ENCODE peak calls at places on chromosomes 11 and 22, in eight cellular contexts. S is cardiac fibroblast, W is kidney, A is upper lobe of right lung, C is osteoblast, K is brain microvascular endothelial cell, X is GM13977, V is stomach. Y is an unnamed sample.

GRCh38 chr22:27019827-27020226 is 362.4 kb downstream of the MIAT start:
- DNase-seq in S (no peak), W (no peak), A (no peak), C (no peak), K (no peak), X (no peak), V (no peak), Y (no peak)

GRCh38 chr11:14672635-14673034 is 29.0 kb downstream of the PDE3B start:
- DNase-seq in S (peak; percentile 25), W (no peak), A (no peak), C (peak; percentile 4), K (no peak), X (no peak), V (no peak), Y (no peak)

GRCh38 chr11:125481531-125481930 is 14.5 kb downstream of the FEZ1 start:
- DNase-seq in S (no peak), W (no peak), A (no peak), C (peak; percentile 18), K (no peak), X (no peak), V (no peak), Y (no peak)

GRCh38 chr22:26848244-26848920 is 191.0 kb downstream of the MIAT start:
- DNase-seq in S (peak; percentile 73), W (no peak), A (no peak), C (no peak), K (peak; percentile 61), X (no peak), V (no peak), Y (no peak)

GRCh38 chr11:121347805-121348204 is 55.2 kb downstream of the SC5D start:
- DNase-seq in S (no peak), W (no peak), A (no peak), C (no peak), K (no peak), X (no peak), V (no peak), Y (no peak)

GRCh38 chr11:1410366-1411291 is 20.9 kb downstream of the BRSK2 start:
- DNase-seq in S (no peak), W (no peak), A (no peak), C (no peak), K (no peak), X (no peak), V (no peak), Y (no peak)

GRCh38 chr11:2369320-2369719 is 7.8 kb upstream of the CD81 start:
- DNase-seq in S (no peak), W (peak; percentile 52), A (no peak), C (peak; percentile 84), K (no peak), X (no peak), V (no peak), Y (peak; percentile 67)

GRCh38 chr22:21728270-21728669 is 7.3 kb downstream of the YPEL1 start:
- DNase-seq in S (no peak), W (no peak), A (no peak), C (no peak), K (no peak), X (no peak), V (no peak), Y (no peak)

GRCh38 chr11:103525069-103525468 is 415.8 kb downstream of the DYNC2H1 start:
- DNase-seq in S (peak; percentile 80), W (no peak), A (no peak), C (peak; percentile 36), K (peak; percentile 81), X (no peak), V (no peak), Y (no peak)

GRCh38 chr22:28032896-28033295 is 113.8 kb upstream of the PITPNB start:
- DNase-seq in S (no peak), W (no peak), A (no peak), C (no peak), K (no peak), X (no peak), V (no peak), Y (no peak)

GRCh38 chr11:17924713-17925112 is 88.1 kb downstream of the SERGEF start:
- DNase-seq in S (no peak), W (no peak), A (no peak), C (no peak), K (no peak), X (no peak), V (no peak), Y (no peak)

GRCh38 chr11:87266751-87267150 is 229.0 kb downstream of the TMEM135 start:
- DNase-seq in S (no peak), W (no peak), A (no peak), C (no peak), K (no peak), X (no peak), V (no peak), Y (no peak)

GRCh38 chr11:94553938-94554337 is 10.2 kb downstream of the FUT4 start:
- DNase-seq in S (peak; percentile 75), W (no peak), A (no peak), C (no peak), K (peak; percentile 47), X (no peak), V (peak; percentile 36), Y (no peak)

GRCh38 chr11:126431401-126432064 is 76.0 kb downstream of the ST3GAL4 start:
- DNase-seq in S (peak; percentile 80), W (no peak), A (no peak), C (peak; percentile 99), K (peak; percentile 71), X (no peak), V (peak; percentile 38), Y (no peak)

GRCh38 chr22:41799486-41800347 is 762 bp upstream of the CCDC134 start:
- DNase-seq in S (peak; percentile 22), W (peak; percentile 79), A (peak; percentile 75), C (peak; percentile 90), K (peak; percentile 7), X (peak; percentile 72), V (peak; percentile 36), Y (no peak)
- TF ChIP-seq CTCF in S (no peak), W (no peak), A (no peak), C (no peak), K (peak; percentile 5), X (no peak), V (no peak), Y (no peak)

GRCh38 chr11:66311470-66311964 is 5.3 kb downstream of the CD248 start:
- DNase-seq in S (no peak), W (peak; percentile 67), A (no peak), C (no peak), K (no peak), X (no peak), V (no peak), Y (no peak)

GRCh38 chr11:66313321-66314185 is 3.3 kb downstream of the CD248 start:
- DNase-seq in S (peak; percentile 38), W (peak; percentile 88), A (peak; percentile 63), C (peak; percentile 83), K (no peak), X (no peak), V (no peak), Y (no peak)

GRCh38 chr11:66311965-66312548 is 4.8 kb downstream of the CD248 start:
- DNase-seq in S (peak; percentile 94), W (peak; percentile 97), A (peak; percentile 96), C (peak; percentile 97), K (peak; percentile 84), X (peak; percentile 86), V (peak; percentile 95), Y (no peak)

GRCh38 chr11:66314186-66314501 is 2.7 kb downstream of the CD248 start:
- DNase-seq in S (no peak), W (no peak), A (no peak), C (peak; percentile 66), K (no peak), X (no peak), V (no peak), Y (no peak)

DNA sequence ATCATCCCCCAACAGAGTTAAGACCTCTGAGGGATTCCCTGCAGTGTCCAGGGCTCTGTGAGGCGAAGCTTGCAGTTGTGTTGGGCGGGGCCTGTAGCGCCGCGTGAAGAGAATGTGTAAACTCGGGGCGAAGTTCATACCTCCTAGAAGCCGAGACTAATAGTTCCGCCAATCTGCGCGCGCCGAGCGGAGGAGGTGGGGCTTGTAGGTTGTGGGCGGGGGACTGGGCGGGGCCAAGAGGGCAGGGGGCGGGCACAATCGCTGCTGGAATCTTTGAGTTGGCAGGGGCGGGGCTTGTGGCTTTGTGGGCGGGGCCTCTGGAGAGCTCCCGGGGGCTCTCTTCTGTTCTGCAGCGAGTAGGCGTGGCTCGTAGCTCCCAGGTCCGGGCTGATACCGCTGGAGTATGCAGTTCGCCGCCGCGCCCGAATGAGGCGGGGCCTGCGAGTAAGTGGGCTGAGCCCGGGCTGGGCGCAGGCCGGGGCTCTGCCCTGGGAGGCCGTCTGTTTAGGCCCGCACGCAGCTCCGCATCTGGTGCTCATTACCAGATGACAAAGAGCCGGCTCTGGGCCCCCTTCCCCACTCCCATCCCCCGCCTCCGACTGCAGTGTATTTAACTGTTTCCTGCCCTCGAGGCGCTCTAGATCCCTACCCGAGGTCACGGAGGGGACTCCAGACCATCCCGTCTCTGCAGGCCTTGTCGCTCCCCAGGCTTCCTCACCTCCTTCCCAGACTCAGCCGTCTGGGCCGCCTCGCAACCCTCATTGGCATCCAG is 4.1 kb downstream of the CD248 start:
- DNase-seq in S (peak; percentile 99), W (peak; percentile 100), A (peak; percentile 100), C (peak; percentile 99), K (peak; percentile 99), X (peak; percentile 99), V (peak; percentile 99), Y (peak; percentile 99)
- TF ChIP-seq CTCF in S (no peak), W (no peak), A (no peak), C (no peak), K (no peak), X (no peak), V (no peak), Y (no peak)

GRCh38 chr22:18001040-18001893 is 23.1 kb downstream of the MICAL3 start:
- DNase-seq in S (peak; percentile 99), W (peak; percentile 97), A (peak; percentile 93), C (peak; percentile 100), K (peak; percentile 96), X (peak; percentile 97), V (peak; percentile 86), Y (peak; percentile 92)
- TF ChIP-seq CTCF in S (peak; percentile 20), W (peak; percentile 27), A (peak; percentile 39), C (peak; percentile 29), K (peak; percentile 40), X (peak; percentile 66), V (peak; percentile 50), Y (peak; percentile 82)

GRCh38 chr22:39070186-39070585 is 6.9 kb upstream of the APOBEC3G start:
- DNase-seq in S (no peak), W (peak; percentile 10), A (no peak), C (no peak), K (no peak), X (no peak), V (no peak), Y (no peak)

GRCh38 chr22:39073941-39074340 is 3.1 kb upstream of the APOBEC3G start:
- DNase-seq in S (no peak), W (no peak), A (no peak), C (no peak), K (no peak), X (no peak), V (no peak), Y (no peak)

DNA sequence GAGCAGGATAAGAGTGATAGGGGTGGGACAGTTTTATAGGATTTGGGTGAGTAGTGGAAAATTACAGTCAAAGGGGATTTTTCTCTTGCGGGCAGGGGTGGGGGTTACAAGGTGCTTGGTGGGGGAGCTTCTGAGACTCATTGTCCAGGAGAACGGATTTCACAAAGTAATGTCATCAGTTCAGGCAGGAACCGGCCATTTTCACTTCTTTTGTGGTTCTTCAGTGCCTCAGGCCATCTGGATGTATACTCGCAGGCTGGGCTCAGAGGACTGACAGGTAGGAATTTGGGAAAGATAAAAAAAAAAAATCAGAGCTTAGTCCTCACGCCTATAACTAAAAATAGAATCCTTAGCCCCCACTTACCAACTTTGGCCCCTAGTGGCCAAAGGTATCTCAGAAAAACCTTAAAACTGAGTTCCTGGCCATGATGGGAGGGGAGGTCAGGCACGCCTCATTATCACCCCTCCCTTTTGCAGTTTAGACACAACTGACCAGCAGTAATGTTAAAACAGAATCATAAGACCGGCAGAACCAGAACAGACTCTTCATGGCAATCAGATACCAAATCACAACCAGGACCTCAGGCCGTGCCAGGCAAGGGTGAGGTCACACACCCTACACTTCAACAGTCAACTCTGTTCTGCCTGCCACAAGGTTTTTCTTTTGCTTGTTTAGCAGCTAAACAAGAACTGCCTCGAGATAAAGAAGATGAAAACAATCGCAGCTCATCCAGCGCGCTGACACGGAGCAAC is 8.9 kb upstream of the APOBEC3G start:
- DNase-seq in S (no peak), W (peak; percentile 12), A (no peak), C (no peak), K (no peak), X (no peak), V (no peak), Y (no peak)
- TF ChIP-seq CTCF in S (no peak), W (no peak), A (no peak), C (peak; percentile 12), K (peak; percentile 2), X (peak; percentile 45), V (no peak), Y (no peak)